ENCODE peak calls at places on chromosomes 7 and 10, in five cellular contexts. S is mesenchymal stem cell, B is GM23338, Y is SK-N-SH, C is neural progenitor cell. O is an unnamed sample.

GRCh38 chr10:116044722-116045374 is 228.2 kb downstream of the GFRA1 start:
- DNase-seq in S (peak; percentile 51), B (no peak), Y (no peak), C (no peak), O (peak; percentile 65)

GRCh38 chr10:87541114-87541513 is 36.4 kb downstream of the MINPP1 start:
- DNase-seq in S (no peak), B (no peak), Y (no peak), C (no peak), O (peak; percentile 73)

GRCh38 chr7:69624431-69624830 is 26.2 kb downstream of the AUTS2 start:
- DNase-seq in S (no peak), B (no peak), Y (peak; percentile 62), C (no peak), O (no peak)

GRCh38 chr10:113369185-113369785 is 183.6 kb upstream of the HABP2 start:
- DNase-seq in S (no peak), B (no peak), Y (peak; percentile 19), C (no peak), O (no peak)

GRCh38 chr7:70674268-70675025 is 457.5 kb upstream of the GALNT17 start:
- DNase-seq in S (no peak), B (no peak), Y (no peak), C (no peak), O (no peak)

GRCh38 chr10:95276367-95277200 is 14.2 kb downstream of the PDLIM1 start:
- DNase-seq in S (peak; percentile 57), B (no peak), Y (no peak), C (no peak), O (no peak)

GRCh38 chr7:43660141-43660540 is 69.2 kb downstream of the COA1 start:
- DNase-seq in S (no peak), B (peak; percentile 52), Y (no peak), C (no peak), O (no peak)

GRCh38 chr10:98170249-98171117 is 36.0 kb downstream of the R3HCC1L start:
- DNase-seq in S (peak; percentile 59), B (peak; percentile 88), Y (peak; percentile 43), C (peak; percentile 67), O (no peak)

GRCh38 chr10:71805776-71806705 is 32.7 kb upstream of the VSIR start:
- DNase-seq in S (peak; percentile 44), B (peak; percentile 84), Y (peak; percentile 51), C (peak; percentile 72), O (peak; percentile 83)

GRCh38 chr10:89119651-89120050 is 87.5 kb downstream of the CH25H start:
- DNase-seq in S (no peak), B (peak; percentile 18), Y (no peak), C (no peak), O (no peak)

GRCh38 chr7:96479015-96479645 is 157.2 kb upstream of the SLC25A13 start:
- DNase-seq in S (no peak), B (no peak), Y (no peak), C (no peak), O (no peak)

GRCh38 chr7:47609803-47610452 is 28.0 kb upstream of the TNS3 start:
- DNase-seq in S (peak; percentile 84), B (no peak), Y (no peak), C (no peak), O (no peak)

GRCh38 chr7:123622660-123623386 is 21.2 kb downstream of the ASB15 start:
- DNase-seq in S (peak; percentile 74), B (no peak), Y (no peak), C (no peak), O (no peak)

GRCh38 chr7:36760856-36761762 is 36.8 kb upstream of the AOAH start:
- DNase-seq in S (no peak), B (no peak), Y (no peak), C (no peak), O (no peak)

GRCh38 chr10:64206409-64206808 is 685.2 kb downstream of the REEP3 start:
- DNase-seq in S (no peak), B (no peak), Y (no peak), C (no peak), O (no peak)

GRCh38 chr10:128150551-128150950 is 24.3 kb upstream of the MKI67 start:
- DNase-seq in S (no peak), B (peak; percentile 26), Y (peak; percentile 36), C (peak; percentile 11), O (no peak)

GRCh38 chr7:36283171-36283570 is 106.5 kb upstream of the ANLN start:
- DNase-seq in S (no peak), B (no peak), Y (no peak), C (no peak), O (no peak)

GRCh38 chr7:114933665-114934064 is 11.8 kb downstream of the MDFIC start:
- DNase-seq in S (no peak), B (no peak), Y (no peak), C (no peak), O (no peak)

GRCh38 chr10:106189254-106189653 is 975.3 kb downstream of the SORCS1 start:
- DNase-seq in S (peak; percentile 2), B (peak; percentile 87), Y (peak; percentile 20), C (peak; percentile 66), O (peak; percentile 50)

GRCh38 chr10:88170628-88171027 is 307.2 kb downstream of the PTEN start:
- DNase-seq in S (no peak), B (no peak), Y (no peak), C (no peak), O (no peak)

GRCh38 chr7:22597845-22598244 is 97.9 kb upstream of the STEAP1B start:
- DNase-seq in S (peak; percentile 90), B (no peak), Y (no peak), C (no peak), O (peak; percentile 45)

GRCh38 chr7:79652619-79653018 is 199.2 kb upstream of the MAGI2 start:
- DNase-seq in S (peak; percentile 31), B (no peak), Y (no peak), C (no peak), O (no peak)

GRCh38 chr7:19404912-19405329 is 259.7 kb upstream of the FERD3L start:
- DNase-seq in S (peak; percentile 94), B (peak; percentile 51), Y (no peak), C (peak; percentile 2), O (peak; percentile 73)

GRCh38 chr7:148701414-148701813 is 2.7 kb downstream of the CUL1 start:
- DNase-seq in S (peak; percentile 55), B (peak; percentile 36), Y (no peak), C (no peak), O (no peak)

GRCh38 chr7:40546616-40547501 is 412.1 kb downstream of the SUGCT start:
- DNase-seq in S (peak; percentile 53), B (no peak), Y (no peak), C (no peak), O (no peak)

GRCh38 chr10:118373786-118374185 is 31.7 kb upstream of the FAM204A start:
- DNase-seq in S (peak; percentile 42), B (no peak), Y (no peak), C (no peak), O (peak; percentile 2)

GRCh38 chr7:19617921-19618320 is 90.9 kb downstream of the POLR1F start:
- DNase-seq in S (no peak), B (no peak), Y (no peak), C (no peak), O (no peak)

GRCh38 chr7:151117565-151117964 is 31.3 kb downstream of the AGAP3 start:
- DNase-seq in S (no peak), B (no peak), Y (no peak), C (no peak), O (no peak)

GRCh38 chr10:99396471-99396870 is 34.0 kb downstream of the GOT1 start:
- DNase-seq in S (peak; percentile 94), B (no peak), Y (no peak), C (no peak), O (no peak)

GRCh38 chr10:102419561-102420442 is 834 bp upstream of the FBXL15 start:
- DNase-seq in S (peak; percentile 29), B (peak; percentile 85), Y (peak; percentile 92), C (peak; percentile 92), O (peak; percentile 94)

GRCh38 chr7:83648464-83649241 is at the start of gene SEMA3E:
- DNase-seq in S (peak; percentile 83), B (peak; percentile 79), Y (no peak), C (peak; percentile 70), O (no peak)

GRCh38 chr10:60654813-60655464 is 123.3 kb upstream of the CDK1 start:
- DNase-seq in S (peak; percentile 64), B (no peak), Y (no peak), C (no peak), O (no peak)

GRCh38 chr7:51346136-51346535 is 29.5 kb upstream of the COBL start:
- DNase-seq in S (no peak), B (no peak), Y (no peak), C (no peak), O (no peak)

GRCh38 chr10:125054216-125054615 is 106.1 kb downstream of the CTBP2 start:
- DNase-seq in S (no peak), B (no peak), Y (no peak), C (no peak), O (no peak)

GRCh38 chr10:62059424-62059913 is 158.0 kb downstream of the ARID5B start:
- DNase-seq in S (peak; percentile 68), B (no peak), Y (no peak), C (no peak), O (no peak)

GRCh38 chr10:62058896-62059423 is 157.5 kb downstream of the ARID5B start:
- DNase-seq in S (peak; percentile 11), B (no peak), Y (no peak), C (no peak), O (peak; percentile 18)

GRCh38 chr10:62057359-62057758 is 155.9 kb downstream of the ARID5B start:
- DNase-seq in S (peak; percentile 75), B (no peak), Y (no peak), C (no peak), O (no peak)

GRCh38 chr10:62057872-62058271 is 156.4 kb downstream of the ARID5B start:
- DNase-seq in S (no peak), B (no peak), Y (no peak), C (no peak), O (no peak)

GRCh38 chr10:62058476-62058875 is 157.0 kb downstream of the ARID5B start:
- DNase-seq in S (peak; percentile 18), B (no peak), Y (no peak), C (no peak), O (no peak)
- H3K27ac ChIP-seq in S (no peak overlapping the region), B (no peak overlapping the region), Y (peak overlapping the region; percentile 73), C (no peak overlapping the region), O (peak overlapping the region; percentile 44)

GRCh38 chr7:840001-840600 is 7.8 kb downstream of the SUN1 start:
- DNase-seq in S (no peak), B (no peak), Y (no peak), C (no peak), O (peak; percentile 65)
- H3K36me3 ChIP-seq in S (peaks cover 72% of the 10 kb centered on the region), B (peaks cover 17% of the 10 kb centered on the region), Y (peaks cover 36% of the 10 kb centered on the region), C (no peaks in the 10 kb centered on the region), O (peaks cover 37% of the 10 kb centered on the region)

GRCh38 chr7:143407296-143408246 is 1.1 kb downstream of the EPHA1 start:
- DNase-seq in S (no peak), B (no peak), Y (no peak), C (no peak), O (peak; percentile 84)
- H2AFZ ChIP-seq in S (peak overlapping the region; percentile 36), B (no peak overlapping the region), Y (peak overlapping the region; percentile 85), C (no peak overlapping the region), O (no peak overlapping the region)

GRCh38 chr7:98174334-98175259 is 36.6 kb upstream of the BHLHA15 start:
- DNase-seq in S (no peak), B (no peak), Y (no peak), C (no peak), O (peak; percentile 22)
- H3K27ac ChIP-seq in S (no peak overlapping the region), B (no peak overlapping the region), Y (no peak overlapping the region), C (no peak overlapping the region), O (no peak overlapping the region)

O was measured in osteoblast.